ENCODE peak calls at places on chromosomes 12 and 14, in ten cellular contexts. O, B, F, P, I, T, Z, C, Y and W are unnamed samples.
A peak's percentile ranks its signal among the peaks of the same experiment; 100 is the strongest.

GRCh38 chr12:34106172-34106571 is 83.9 kb downstream of the ALG10 start:
- DNase-seq in T (no peak), B (no peak), C (no peak), P (no peak), O (no peak), Z (no peak), F (no peak), Y (no peak), I (no peak), W (no peak)

GRCh38 chr14:36723551-36723950 is 61.9 kb downstream of the PAX9 start:
- DNase-seq in C (no peak), B (no peak), Y (no peak), P (no peak), T (no peak), O (no peak), Z (no peak), I (no peak), F (no peak), W (no peak)

GRCh38 chr12:110224379-110225304 is 56.4 kb upstream of the ATP2A2 start:
- DNase-seq in F (no peak), C (no peak), T (no peak), B (no peak), O (peak; percentile 79), Y (peak; percentile 91), I (peak; percentile 83), Z (peak; percentile 89), P (peak; percentile 89), W (peak; percentile 91)

GRCh38 chr12:99824900-99825562 is 159.7 kb downstream of the ANKS1B start:
- DNase-seq in P (no peak), T (no peak), O (no peak), F (no peak), Y (no peak), I (no peak), Z (no peak), C (no peak), B (no peak), W (no peak)

GRCh38 chr12:10708862-10709261 is 14.3 kb downstream of the YBX3 start:
- DNase-seq in C (no peak), Y (no peak), Z (no peak), T (no peak), F (peak; percentile 46), I (no peak), B (no peak), P (no peak), O (no peak), W (no peak)

GRCh38 chr14:105939810-105940508 is 413.6 kb downstream of the TMEM121 start:
- DNase-seq in I (no peak), T (no peak), Z (no peak), C (no peak), Y (no peak), P (no peak), O (no peak), B (no peak), F (no peak), W (no peak)

GRCh38 chr12:32400114-32400672 is 835 bp downstream of the FGD4 start:
- DNase-seq in Y (peak; percentile 42), T (peak; percentile 64), O (no peak), I (no peak), B (peak; percentile 15), Z (peak; percentile 59), C (peak; percentile 21), F (peak; percentile 38), P (no peak), W (no peak)

GRCh38 chr14:45287609-45288008 is 34.6 kb upstream of the MIS18BP1 start:
- DNase-seq in B (no peak), F (no peak), Z (no peak), P (no peak), I (no peak), T (no peak), C (no peak), O (no peak), Y (peak; percentile 25), W (no peak)

GRCh38 chr14:58701156-58701555 is 63.4 kb downstream of the DACT1 start:
- DNase-seq in F (no peak), Y (no peak), B (no peak), P (no peak), O (no peak), Z (no peak), C (no peak), I (no peak), T (no peak), W (no peak)

GRCh38 chr12:61490732-61491498 is 769.3 kb upstream of the USP15 start:
- DNase-seq in T (no peak), I (peak; percentile 2), C (no peak), F (no peak), O (no peak), B (no peak), Z (peak; percentile 77), Y (peak; percentile 45), P (no peak), W (no peak)

GRCh38 chr14:94831085-94831484 is 61.2 kb upstream of the GSC start:
- DNase-seq in F (no peak), C (no peak), O (no peak), B (no peak), I (no peak), P (no peak), T (no peak), Y (no peak), Z (no peak), W (no peak)

GRCh38 chr12:14263742-14264141 is 101.7 kb upstream of the ATF7IP start:
- DNase-seq in P (no peak), B (no peak), F (no peak), Y (peak; percentile 20), Z (no peak), O (no peak), I (no peak), T (no peak), C (no peak), W (no peak)

GRCh38 chr12:130427381-130427887 is 89.7 kb downstream of the PIWIL1 start:
- DNase-seq in F (no peak), Z (no peak), P (no peak), O (no peak), Y (no peak), C (no peak), I (no peak), T (no peak), B (no peak), W (no peak)

GRCh38 chr12:2052861-2053674 is at the start of gene CACNA1C:
- DNase-seq in Z (no peak), O (peak; percentile 34), T (peak; percentile 91), C (peak; percentile 67), Y (no peak), F (peak; percentile 85), I (peak; percentile 64), B (peak; percentile 69), P (peak; percentile 66), W (peak; percentile 61)

GRCh38 chr14:79051009-79051710 is 881.0 kb downstream of the NRXN3 start:
- DNase-seq in P (no peak), C (no peak), B (no peak), I (no peak), O (no peak), F (no peak), Y (no peak), Z (peak; percentile 56), T (no peak), W (no peak)

GRCh38 chr12:65372574-65372973 is 94.1 kb downstream of the MSRB3 start:
- DNase-seq in T (no peak), F (no peak), Y (no peak), P (peak; percentile 68), C (no peak), I (no peak), Z (no peak), B (no peak), O (peak; percentile 54), W (peak; percentile 54)

GRCh38 chr14:53525608-53526007 is 372.5 kb upstream of the DDHD1 start:
- DNase-seq in I (no peak), F (no peak), O (no peak), Z (no peak), B (no peak), C (no peak), Y (no peak), T (no peak), P (no peak), W (no peak)

GRCh38 chr12:53005215-53005985 is 856 bp upstream of the EIF4B start:
- DNase-seq in T (peak; percentile 65), O (no peak), I (no peak), Z (peak; percentile 21), P (no peak), C (peak; percentile 35), Y (no peak), F (no peak), B (peak; percentile 17), W (peak; percentile 42)

GRCh38 chr12:53004582-53004981 is 1.7 kb upstream of the EIF4B start:
- DNase-seq in C (no peak), O (no peak), Z (no peak), B (no peak), Y (no peak), P (peak; percentile 24), T (peak; percentile 56), I (peak; percentile 12), F (peak; percentile 17), W (peak; percentile 91)

GRCh38 chr12:53004178-53004577 is 2.1 kb upstream of the EIF4B start:
- DNase-seq in I (peak; percentile 24), C (no peak), O (no peak), B (no peak), Y (peak; percentile 66), P (no peak), Z (peak; percentile 87), F (no peak), T (peak; percentile 56), W (no peak)

GRCh38 chr12:53005986-53006809 is at the start of gene EIF4B:
- DNase-seq in C (peak; percentile 99), Y (peak; percentile 99), T (peak; percentile 100), B (peak; percentile 98), F (peak; percentile 100), I (peak; percentile 100), P (peak; percentile 100), O (peak; percentile 99), Z (peak; percentile 97), W (peak; percentile 100)

GRCh38 chr12:53006810-53007742 is 820 bp downstream of the EIF4B start:
- DNase-seq in I (peak; percentile 57), Z (peak; percentile 49), B (peak; percentile 71), T (peak; percentile 88), Y (peak; percentile 72), F (peak; percentile 87), C (peak; percentile 87), P (peak; percentile 55), O (peak; percentile 30), W (peak; percentile 62)
- TF ChIP-seq CTCF in I (no peak), Z (no peak), B (no peak), T (no peak), Y (no peak), F (no peak), C (no peak), P (no peak), O (no peak), W (no peak)

GRCh38 chr12:26629864-26630263 is 203.1 kb downstream of the ITPR2 start:
- DNase-seq in Y (peak; percentile 41), T (peak; percentile 30), C (no peak), F (no peak), P (peak; percentile 70), I (peak; percentile 55), Z (no peak), O (no peak), B (no peak), W (peak; percentile 65)
- TF ChIP-seq CTCF in Y (peak; percentile 79), T (peak; percentile 49), C (peak; percentile 25), F (peak; percentile 44), P (peak; percentile 75), I (peak; percentile 75), Z (peak; percentile 12), O (peak; percentile 46), B (no peak), W (peak; percentile 49)

GRCh38 chr12:105085537-105085936 is 1.3 kb upstream of the ALDH1L2 start:
- DNase-seq in Y (no peak), I (no peak), Z (no peak), F (no peak), B (no peak), O (no peak), P (no peak), C (no peak), T (no peak), W (no peak)
- TF ChIP-seq CTCF in Y (no peak), I (no peak), Z (no peak), F (no peak), B (no peak), O (no peak), P (no peak), C (no peak), T (no peak), W (no peak)

GRCh38 chr14:100640481-100641273 is 53.5 kb upstream of the BEGAIN start:
- DNase-seq in T (no peak), P (peak; percentile 28), F (no peak), C (no peak), I (peak; percentile 79), O (no peak), Y (peak; percentile 19), Z (no peak), B (no peak), W (no peak)
- TF ChIP-seq CTCF in T (no peak), P (no peak), F (no peak), C (no peak), I (no peak), O (no peak), Y (no peak), Z (no peak), B (no peak), W (no peak)